ENCODE peak calls at places on chromosomes 12 and 14, in ten cellular contexts. One of them, this sample, is unnamed.

GRCh38 chr12:120064054-120064940 is 52.3 kb downstream of the RAB35 start:
- DNase-seq in mucosa of gallbladder: no peak
- DNase-seq in NCI-H69: no peak
- DNase-seq in GM20000: no peak
- DNase-seq in T-helper 9 cell: no peak
- DNase-seq in NCI-H774: no peak
- DNase-seq in brain microvascular endothelial cell: no peak
- DNase-seq in sciatic nerve: no peak
- DNase-seq in naive thymus-derived CD8-positive, alpha-beta T cell: no peak
- DNase-seq in stimulated activated CD8-positive, alpha-beta memory T cell treated with anti-CD3 and anti-CD28 coated beads, Interleukin-2, amount 100 ng/mL, for 1 hour: no peak
- DNase-seq in this sample: no peak

GRCh38 chr12:123940627-123940966 is 32.0 kb downstream of the CCDC92 start:
- DNase-seq in mucosa of gallbladder: no peak
- DNase-seq in sciatic nerve: no peak
- DNase-seq in stimulated activated CD8-positive, alpha-beta memory T cell treated with anti-CD3 and anti-CD28 coated beads, Interleukin-2, amount 100 ng/mL, for 1 hour: no peak
- DNase-seq in naive thymus-derived CD8-positive, alpha-beta T cell: no peak
- DNase-seq in brain microvascular endothelial cell: no peak
- DNase-seq in NCI-H69: no peak
- DNase-seq in NCI-H774: no peak
- DNase-seq in GM20000: no peak
- DNase-seq in T-helper 9 cell: no peak
- DNase-seq in this sample: no peak

GRCh38 chr12:1282670-1283361 is 291.8 kb downstream of the ERC1 start:
- DNase-seq in sciatic nerve: peak
- DNase-seq in GM20000: no peak
- DNase-seq in NCI-H774: no peak
- DNase-seq in brain microvascular endothelial cell: no peak
- DNase-seq in NCI-H69: peak
- DNase-seq in naive thymus-derived CD8-positive, alpha-beta T cell: no peak
- DNase-seq in mucosa of gallbladder: peak
- DNase-seq in T-helper 9 cell: no peak
- DNase-seq in stimulated activated CD8-positive, alpha-beta memory T cell treated with anti-CD3 and anti-CD28 coated beads, Interleukin-2, amount 100 ng/mL, for 1 hour: no peak
- DNase-seq in this sample: peak

GRCh38 chr12:122849352-122850047 is 14.2 kb downstream of the HIP1R start:
- DNase-seq in NCI-H774: no peak
- DNase-seq in naive thymus-derived CD8-positive, alpha-beta T cell: no peak
- DNase-seq in NCI-H69: no peak
- DNase-seq in sciatic nerve: no peak
- DNase-seq in GM20000: no peak
- DNase-seq in stimulated activated CD8-positive, alpha-beta memory T cell treated with anti-CD3 and anti-CD28 coated beads, Interleukin-2, amount 100 ng/mL, for 1 hour: no peak
- DNase-seq in T-helper 9 cell: no peak
- DNase-seq in mucosa of gallbladder: no peak
- DNase-seq in brain microvascular endothelial cell: no peak
- DNase-seq in this sample: no peak

GRCh38 chr12:71503579-71504470 is 64.2 kb downstream of the LGR5 start:
- DNase-seq in NCI-H774: peak
- DNase-seq in mucosa of gallbladder: no peak
- DNase-seq in sciatic nerve: no peak
- DNase-seq in naive thymus-derived CD8-positive, alpha-beta T cell: no peak
- DNase-seq in T-helper 9 cell: no peak
- DNase-seq in NCI-H69: peak
- DNase-seq in GM20000: no peak
- DNase-seq in brain microvascular endothelial cell: no peak
- DNase-seq in stimulated activated CD8-positive, alpha-beta memory T cell treated with anti-CD3 and anti-CD28 coated beads, Interleukin-2, amount 100 ng/mL, for 1 hour: no peak
- DNase-seq in this sample: no peak

GRCh38 chr14:21990116-21990515 is 316.5 kb upstream of the OR4E1 start:
- DNase-seq in naive thymus-derived CD8-positive, alpha-beta T cell: no peak
- DNase-seq in brain microvascular endothelial cell: no peak
- DNase-seq in NCI-H774: no peak
- DNase-seq in mucosa of gallbladder: no peak
- DNase-seq in stimulated activated CD8-positive, alpha-beta memory T cell treated with anti-CD3 and anti-CD28 coated beads, Interleukin-2, amount 100 ng/mL, for 1 hour: no peak
- DNase-seq in sciatic nerve: no peak
- DNase-seq in T-helper 9 cell: no peak
- DNase-seq in GM20000: no peak
- DNase-seq in NCI-H69: peak
- DNase-seq in this sample: no peak

GRCh38 chr14:68562911-68563255 is 230.0 kb downstream of the ZFP36L1 start:
- DNase-seq in NCI-H69: no peak
- DNase-seq in stimulated activated CD8-positive, alpha-beta memory T cell treated with anti-CD3 and anti-CD28 coated beads, Interleukin-2, amount 100 ng/mL, for 1 hour: no peak
- DNase-seq in mucosa of gallbladder: no peak
- DNase-seq in brain microvascular endothelial cell: no peak
- DNase-seq in T-helper 9 cell: no peak
- DNase-seq in sciatic nerve: no peak
- DNase-seq in NCI-H774: no peak
- DNase-seq in GM20000: no peak
- DNase-seq in naive thymus-derived CD8-positive, alpha-beta T cell: no peak
- DNase-seq in this sample: no peak

GRCh38 chr14:35949933-35950332 is 123.8 kb downstream of the BRMS1L start:
- DNase-seq in stimulated activated CD8-positive, alpha-beta memory T cell treated with anti-CD3 and anti-CD28 coated beads, Interleukin-2, amount 100 ng/mL, for 1 hour: no peak
- DNase-seq in NCI-H69: peak
- DNase-seq in NCI-H774: peak
- DNase-seq in brain microvascular endothelial cell: no peak
- DNase-seq in naive thymus-derived CD8-positive, alpha-beta T cell: no peak
- DNase-seq in GM20000: no peak
- DNase-seq in T-helper 9 cell: no peak
- DNase-seq in mucosa of gallbladder: no peak
- DNase-seq in sciatic nerve: no peak
- DNase-seq in this sample: no peak

GRCh38 chr12:48998497-48999353 is 450 bp downstream of the DDN start:
- DNase-seq in NCI-H69: peak
- DNase-seq in GM20000: peak
- DNase-seq in naive thymus-derived CD8-positive, alpha-beta T cell: no peak
- DNase-seq in sciatic nerve: peak
- DNase-seq in mucosa of gallbladder: no peak
- DNase-seq in T-helper 9 cell: no peak
- DNase-seq in NCI-H774: no peak
- DNase-seq in stimulated activated CD8-positive, alpha-beta memory T cell treated with anti-CD3 and anti-CD28 coated beads, Interleukin-2, amount 100 ng/mL, for 1 hour: no peak
- DNase-seq in brain microvascular endothelial cell: no peak
- DNase-seq in this sample: peak

GRCh38 chr12:124689585-124689984 is 122.2 kb upstream of the NCOR2 start:
- DNase-seq in brain microvascular endothelial cell: no peak
- DNase-seq in naive thymus-derived CD8-positive, alpha-beta T cell: no peak
- DNase-seq in mucosa of gallbladder: no peak
- DNase-seq in NCI-H774: no peak
- DNase-seq in T-helper 9 cell: no peak
- DNase-seq in stimulated activated CD8-positive, alpha-beta memory T cell treated with anti-CD3 and anti-CD28 coated beads, Interleukin-2, amount 100 ng/mL, for 1 hour: no peak
- DNase-seq in GM20000: no peak
- DNase-seq in NCI-H69: peak
- DNase-seq in sciatic nerve: no peak
- DNase-seq in this sample: no peak

GRCh38 chr12:124742111-124742510 is 121.6 kb downstream of the SCARB1 start:
- DNase-seq in NCI-H69: peak
- DNase-seq in mucosa of gallbladder: peak
- DNase-seq in naive thymus-derived CD8-positive, alpha-beta T cell: no peak
- DNase-seq in sciatic nerve: no peak
- DNase-seq in stimulated activated CD8-positive, alpha-beta memory T cell treated with anti-CD3 and anti-CD28 coated beads, Interleukin-2, amount 100 ng/mL, for 1 hour: no peak
- DNase-seq in NCI-H774: no peak
- DNase-seq in GM20000: no peak
- DNase-seq in T-helper 9 cell: no peak
- DNase-seq in brain microvascular endothelial cell: no peak
- DNase-seq in this sample: no peak

GRCh38 chr12:109292342-109292711 is 16.8 kb downstream of the FOXN4 start:
- DNase-seq in brain microvascular endothelial cell: no peak
- DNase-seq in stimulated activated CD8-positive, alpha-beta memory T cell treated with anti-CD3 and anti-CD28 coated beads, Interleukin-2, amount 100 ng/mL, for 1 hour: no peak
- DNase-seq in mucosa of gallbladder: no peak
- DNase-seq in naive thymus-derived CD8-positive, alpha-beta T cell: no peak
- DNase-seq in sciatic nerve: no peak
- DNase-seq in NCI-H69: no peak
- DNase-seq in GM20000: no peak
- DNase-seq in NCI-H774: no peak
- DNase-seq in T-helper 9 cell: no peak
- DNase-seq in this sample: no peak

GRCh38 chr14:87935081-87935828 is 57.7 kb downstream of the GALC start:
- DNase-seq in naive thymus-derived CD8-positive, alpha-beta T cell: no peak
- DNase-seq in GM20000: no peak
- DNase-seq in T-helper 9 cell: no peak
- DNase-seq in brain microvascular endothelial cell: no peak
- DNase-seq in NCI-H69: no peak
- DNase-seq in NCI-H774: no peak
- DNase-seq in sciatic nerve: no peak
- DNase-seq in mucosa of gallbladder: no peak
- DNase-seq in stimulated activated CD8-positive, alpha-beta memory T cell treated with anti-CD3 and anti-CD28 coated beads, Interleukin-2, amount 100 ng/mL, for 1 hour: no peak
- DNase-seq in this sample: no peak

GRCh38 chr14:31930493-31931225 is 146.4 kb upstream of the ARHGAP5 start:
- DNase-seq in mucosa of gallbladder: no peak
- DNase-seq in T-helper 9 cell: no peak
- DNase-seq in sciatic nerve: no peak
- DNase-seq in brain microvascular endothelial cell: no peak
- DNase-seq in naive thymus-derived CD8-positive, alpha-beta T cell: no peak
- DNase-seq in GM20000: no peak
- DNase-seq in stimulated activated CD8-positive, alpha-beta memory T cell treated with anti-CD3 and anti-CD28 coated beads, Interleukin-2, amount 100 ng/mL, for 1 hour: no peak
- DNase-seq in NCI-H774: no peak
- DNase-seq in NCI-H69: peak
- DNase-seq in this sample: peak

GRCh38 chr12:108576660-108577234 is 14.4 kb downstream of the ISCU start:
- DNase-seq in T-helper 9 cell: no peak
- DNase-seq in sciatic nerve: peak
- DNase-seq in naive thymus-derived CD8-positive, alpha-beta T cell: no peak
- DNase-seq in NCI-H774: no peak
- DNase-seq in NCI-H69: no peak
- DNase-seq in GM20000: no peak
- DNase-seq in mucosa of gallbladder: no peak
- DNase-seq in brain microvascular endothelial cell: peak
- DNase-seq in stimulated activated CD8-positive, alpha-beta memory T cell treated with anti-CD3 and anti-CD28 coated beads, Interleukin-2, amount 100 ng/mL, for 1 hour: no peak
- DNase-seq in this sample: no peak

GRCh38 chr12:2541805-2542204 is 253.0 kb upstream of the FKBP4 start:
- DNase-seq in NCI-H774: no peak
- DNase-seq in brain microvascular endothelial cell: no peak
- DNase-seq in stimulated activated CD8-positive, alpha-beta memory T cell treated with anti-CD3 and anti-CD28 coated beads, Interleukin-2, amount 100 ng/mL, for 1 hour: no peak
- DNase-seq in mucosa of gallbladder: no peak
- DNase-seq in NCI-H69: no peak
- DNase-seq in sciatic nerve: no peak
- DNase-seq in naive thymus-derived CD8-positive, alpha-beta T cell: no peak
- DNase-seq in T-helper 9 cell: no peak
- DNase-seq in GM20000: no peak
- DNase-seq in this sample: no peak

GRCh38 chr12:129483494-129483893 is 420.3 kb downstream of the TMEM132D start:
- DNase-seq in mucosa of gallbladder: no peak
- DNase-seq in naive thymus-derived CD8-positive, alpha-beta T cell: no peak
- DNase-seq in brain microvascular endothelial cell: no peak
- DNase-seq in NCI-H774: no peak
- DNase-seq in stimulated activated CD8-positive, alpha-beta memory T cell treated with anti-CD3 and anti-CD28 coated beads, Interleukin-2, amount 100 ng/mL, for 1 hour: no peak
- DNase-seq in NCI-H69: no peak
- DNase-seq in T-helper 9 cell: no peak
- DNase-seq in GM20000: no peak
- DNase-seq in sciatic nerve: no peak
- DNase-seq in this sample: no peak

GRCh38 chr14:61538464-61539022 is 156.8 kb upstream of the HIF1A start:
- DNase-seq in GM20000: no peak
- DNase-seq in NCI-H774: no peak
- DNase-seq in brain microvascular endothelial cell: no peak
- DNase-seq in mucosa of gallbladder: no peak
- DNase-seq in NCI-H69: no peak
- DNase-seq in naive thymus-derived CD8-positive, alpha-beta T cell: no peak
- DNase-seq in T-helper 9 cell: no peak
- DNase-seq in sciatic nerve: no peak
- DNase-seq in stimulated activated CD8-positive, alpha-beta memory T cell treated with anti-CD3 and anti-CD28 coated beads, Interleukin-2, amount 100 ng/mL, for 1 hour: no peak
- DNase-seq in this sample: no peak

GRCh38 chr14:66923251-66923650 is 266.0 kb upstream of the GARIN2 start:
- DNase-seq in naive thymus-derived CD8-positive, alpha-beta T cell: no peak
- DNase-seq in T-helper 9 cell: no peak
- DNase-seq in NCI-H774: no peak
- DNase-seq in GM20000: no peak
- DNase-seq in brain microvascular endothelial cell: no peak
- DNase-seq in mucosa of gallbladder: no peak
- DNase-seq in sciatic nerve: no peak
- DNase-seq in stimulated activated CD8-positive, alpha-beta memory T cell treated with anti-CD3 and anti-CD28 coated beads, Interleukin-2, amount 100 ng/mL, for 1 hour: no peak
- DNase-seq in NCI-H69: no peak
- DNase-seq in this sample: no peak

GRCh38 chr12:71551529-71551928 is 111.9 kb downstream of the LGR5 start:
- DNase-seq in sciatic nerve: no peak
- DNase-seq in brain microvascular endothelial cell: no peak
- DNase-seq in T-helper 9 cell: no peak
- DNase-seq in NCI-H69: peak
- DNase-seq in mucosa of gallbladder: no peak
- DNase-seq in GM20000: no peak
- DNase-seq in naive thymus-derived CD8-positive, alpha-beta T cell: no peak
- DNase-seq in stimulated activated CD8-positive, alpha-beta memory T cell treated with anti-CD3 and anti-CD28 coated beads, Interleukin-2, amount 100 ng/mL, for 1 hour: no peak
- DNase-seq in NCI-H774: no peak
- DNase-seq in this sample: no peak

GRCh38 chr12:18296201-18296908 is 35.0 kb downstream of the PIK3C2G start:
- DNase-seq in NCI-H774: peak
- DNase-seq in GM20000: no peak
- DNase-seq in sciatic nerve: no peak
- DNase-seq in naive thymus-derived CD8-positive, alpha-beta T cell: no peak
- DNase-seq in stimulated activated CD8-positive, alpha-beta memory T cell treated with anti-CD3 and anti-CD28 coated beads, Interleukin-2, amount 100 ng/mL, for 1 hour: no peak
- DNase-seq in brain microvascular endothelial cell: no peak
- DNase-seq in NCI-H69: no peak
- DNase-seq in T-helper 9 cell: no peak
- DNase-seq in mucosa of gallbladder: no peak
- DNase-seq in this sample: no peak

GRCh38 chr12:693937-694533 is 30.8 kb upstream of the NINJ2 start:
- DNase-seq in T-helper 9 cell: no peak
- DNase-seq in stimulated activated CD8-positive, alpha-beta memory T cell treated with anti-CD3 and anti-CD28 coated beads, Interleukin-2, amount 100 ng/mL, for 1 hour: no peak
- DNase-seq in mucosa of gallbladder: no peak
- DNase-seq in brain microvascular endothelial cell: no peak
- DNase-seq in NCI-H774: no peak
- DNase-seq in GM20000: no peak
- DNase-seq in sciatic nerve: no peak
- DNase-seq in naive thymus-derived CD8-positive, alpha-beta T cell: no peak
- DNase-seq in NCI-H69: no peak
- DNase-seq in this sample: no peak

GRCh38 chr12:66905201-66905600 is 226.3 kb upstream of the GRIP1 start:
- DNase-seq in stimulated activated CD8-positive, alpha-beta memory T cell treated with anti-CD3 and anti-CD28 coated beads, Interleukin-2, amount 100 ng/mL, for 1 hour: no peak
- DNase-seq in NCI-H69: no peak
- DNase-seq in mucosa of gallbladder: no peak
- DNase-seq in GM20000: no peak
- DNase-seq in NCI-H774: no peak
- DNase-seq in T-helper 9 cell: no peak
- DNase-seq in sciatic nerve: no peak
- DNase-seq in brain microvascular endothelial cell: no peak
- DNase-seq in naive thymus-derived CD8-positive, alpha-beta T cell: no peak
- DNase-seq in this sample: no peak

GRCh38 chr12:65535951-65536350 is 257.5 kb downstream of the MSRB3 start:
- DNase-seq in NCI-H69: no peak
- DNase-seq in stimulated activated CD8-positive, alpha-beta memory T cell treated with anti-CD3 and anti-CD28 coated beads, Interleukin-2, amount 100 ng/mL, for 1 hour: no peak
- DNase-seq in naive thymus-derived CD8-positive, alpha-beta T cell: no peak
- DNase-seq in mucosa of gallbladder: no peak
- DNase-seq in T-helper 9 cell: no peak
- DNase-seq in brain microvascular endothelial cell: no peak
- DNase-seq in GM20000: no peak
- DNase-seq in NCI-H774: no peak
- DNase-seq in sciatic nerve: no peak
- DNase-seq in this sample: no peak

GRCh38 chr12:96257550-96258392 is 63.6 kb downstream of the ELK3 start:
- DNase-seq in GM20000: no peak
- DNase-seq in T-helper 9 cell: no peak
- DNase-seq in NCI-H774: no peak
- DNase-seq in stimulated activated CD8-positive, alpha-beta memory T cell treated with anti-CD3 and anti-CD28 coated beads, Interleukin-2, amount 100 ng/mL, for 1 hour: no peak
- DNase-seq in brain microvascular endothelial cell: no peak
- DNase-seq in sciatic nerve: no peak
- DNase-seq in mucosa of gallbladder: no peak
- DNase-seq in NCI-H69: peak
- DNase-seq in naive thymus-derived CD8-positive, alpha-beta T cell: no peak
- DNase-seq in this sample: no peak

GRCh38 chr12:93796719-93797118 is 119.5 kb downstream of the CRADD start:
- DNase-seq in T-helper 9 cell: no peak
- DNase-seq in GM20000: no peak
- DNase-seq in stimulated activated CD8-positive, alpha-beta memory T cell treated with anti-CD3 and anti-CD28 coated beads, Interleukin-2, amount 100 ng/mL, for 1 hour: no peak
- DNase-seq in brain microvascular endothelial cell: no peak
- DNase-seq in sciatic nerve: no peak
- DNase-seq in naive thymus-derived CD8-positive, alpha-beta T cell: no peak
- DNase-seq in NCI-H774: no peak
- DNase-seq in NCI-H69: peak
- DNase-seq in mucosa of gallbladder: no peak
- DNase-seq in this sample: no peak

GRCh38 chr12:60255044-60255443 is 659.2 kb downstream of the SLC16A7 start:
- DNase-seq in stimulated activated CD8-positive, alpha-beta memory T cell treated with anti-CD3 and anti-CD28 coated beads, Interleukin-2, amount 100 ng/mL, for 1 hour: no peak
- DNase-seq in NCI-H69: no peak
- DNase-seq in naive thymus-derived CD8-positive, alpha-beta T cell: no peak
- DNase-seq in GM20000: no peak
- DNase-seq in mucosa of gallbladder: no peak
- DNase-seq in sciatic nerve: no peak
- DNase-seq in T-helper 9 cell: no peak
- DNase-seq in brain microvascular endothelial cell: no peak
- DNase-seq in NCI-H774: no peak
- DNase-seq in this sample: no peak

GRCh38 chr14:69059658-69060648 is 80.9 kb upstream of the ACTN1 start:
- DNase-seq in NCI-H774: no peak
- DNase-seq in GM20000: no peak
- DNase-seq in mucosa of gallbladder: peak
- DNase-seq in sciatic nerve: no peak
- DNase-seq in naive thymus-derived CD8-positive, alpha-beta T cell: no peak
- DNase-seq in brain microvascular endothelial cell: peak
- DNase-seq in T-helper 9 cell: no peak
- DNase-seq in stimulated activated CD8-positive, alpha-beta memory T cell treated with anti-CD3 and anti-CD28 coated beads, Interleukin-2, amount 100 ng/mL, for 1 hour: no peak
- DNase-seq in NCI-H69: no peak
- DNase-seq in this sample: peak

This sample was measured in AG08396.